ENCODE peak calls at places on chromosomes 5 and 9, in four cellular contexts. Q, L, X and E are unnamed samples.

GRCh38 chr5:154820383-154820782 is 30.0 kb downstream of the FAXDC2 start:
- DNase-seq in Q (no peak), L (no peak), X (no peak), E (no peak)

GRCh38 chr5:78526049-78526525 is 122.5 kb downstream of the LHFPL2 start:
- DNase-seq in Q (peak), L (no peak), X (peak), E (no peak)

GRCh38 chr5:165574140-165574539 is 2068.7 kb downstream of the MAT2B start:
- DNase-seq in Q (no peak), L (no peak), X (no peak), E (no peak)

GRCh38 chr9:68629042-68629441 is 76.0 kb upstream of the PIP5K1B start:
- DNase-seq in Q (peak), L (no peak), X (no peak), E (no peak)

GRCh38 chr9:30299126-30299780 is 2085.2 kb upstream of the ACO1 start:
- DNase-seq in Q (no peak), L (no peak), X (no peak), E (no peak)

GRCh38 chr5:77635617-77636422 is 2.7 kb downstream of the OTP start:
- DNase-seq in Q (peak), L (no peak), X (no peak), E (no peak)

GRCh38 chr9:112248722-112249121 is 73.6 kb upstream of the SUSD1 start:
- DNase-seq in Q (no peak), L (no peak), X (no peak), E (no peak)

GRCh38 chr9:121700165-121700830 is 48.9 kb downstream of the DAB2IP start:
- DNase-seq in Q (no peak), L (no peak), X (no peak), E (peak)

GRCh38 chr5:120228262-120229031 is 235.7 kb upstream of the PRR16 start:
- DNase-seq in Q (no peak), L (peak), X (no peak), E (peak)

GRCh38 chr5:173765661-173766060 is 122.5 kb upstream of the CPEB4 start:
- DNase-seq in Q (no peak), L (no peak), X (no peak), E (no peak)

GRCh38 chr9:9299134-9299533 is 1313.7 kb downstream of the PTPRD start:
- DNase-seq in Q (no peak), L (no peak), X (no peak), E (no peak)

GRCh38 chr5:74639538-74640449 is 734 bp downstream of the ENC1 start:
- DNase-seq in Q (peak), L (no peak), X (no peak), E (peak)

GRCh38 chr5:122909470-122910100 is 64.2 kb downstream of the SNX24 start:
- DNase-seq in Q (no peak), L (no peak), X (no peak), E (no peak)

GRCh38 chr9:23447166-23447565 is 378.9 kb downstream of the ELAVL2 start:
- DNase-seq in Q (no peak), L (no peak), X (no peak), E (no peak)

GRCh38 chr5:5418764-5419163 is 3.7 kb upstream of the ICE1 start:
- DNase-seq in Q (no peak), L (no peak), X (no peak), E (no peak)

GRCh38 chr5:37424441-37424840 is 45.3 kb downstream of the WDR70 start:
- DNase-seq in Q (no peak), L (no peak), X (no peak), E (no peak)

GRCh38 chr5:77847814-77848290 is 71.7 kb upstream of the TBCA start:
- DNase-seq in Q (no peak), L (no peak), X (no peak), E (peak)

GRCh38 chr5:34789021-34789531 is 49.9 kb upstream of the TTC23L start:
- DNase-seq in Q (peak), L (no peak), X (no peak), E (no peak)

GRCh38 chr9:97076238-97076637 is 37.3 kb upstream of the CTSV start:
- DNase-seq in Q (no peak), L (no peak), X (no peak), E (peak)

GRCh38 chr9:86230858-86231257 is 28.6 kb downstream of the C9orf153 start:
- DNase-seq in Q (peak), L (no peak), X (no peak), E (no peak)

GRCh38 chr9:7210854-7211637 is 453.3 kb downstream of the KDM4C start:
- DNase-seq in Q (no peak), L (no peak), X (no peak), E (no peak)

GRCh38 chr5:160439205-160439600 is 17.5 kb downstream of the PTTG1 start:
- DNase-seq in Q (peak), L (peak), X (peak), E (peak)

GRCh38 chr5:159156839-159157238 is 52.5 kb downstream of the RNF145 start:
- DNase-seq in Q (peak), L (peak), X (peak), E (no peak)
- TF ChIP-seq NR2C2 in Q (no peak), L (no peak), X (no peak), E (no peak)

GRCh38 chr5:124397290-124397689 is 349.1 kb downstream of the ZNF608 start:
- DNase-seq in Q (no peak), L (no peak), X (no peak), E (no peak)
- TF ChIP-seq NR2C2 in Q (no peak), L (no peak), X (no peak), E (no peak)

DNA sequence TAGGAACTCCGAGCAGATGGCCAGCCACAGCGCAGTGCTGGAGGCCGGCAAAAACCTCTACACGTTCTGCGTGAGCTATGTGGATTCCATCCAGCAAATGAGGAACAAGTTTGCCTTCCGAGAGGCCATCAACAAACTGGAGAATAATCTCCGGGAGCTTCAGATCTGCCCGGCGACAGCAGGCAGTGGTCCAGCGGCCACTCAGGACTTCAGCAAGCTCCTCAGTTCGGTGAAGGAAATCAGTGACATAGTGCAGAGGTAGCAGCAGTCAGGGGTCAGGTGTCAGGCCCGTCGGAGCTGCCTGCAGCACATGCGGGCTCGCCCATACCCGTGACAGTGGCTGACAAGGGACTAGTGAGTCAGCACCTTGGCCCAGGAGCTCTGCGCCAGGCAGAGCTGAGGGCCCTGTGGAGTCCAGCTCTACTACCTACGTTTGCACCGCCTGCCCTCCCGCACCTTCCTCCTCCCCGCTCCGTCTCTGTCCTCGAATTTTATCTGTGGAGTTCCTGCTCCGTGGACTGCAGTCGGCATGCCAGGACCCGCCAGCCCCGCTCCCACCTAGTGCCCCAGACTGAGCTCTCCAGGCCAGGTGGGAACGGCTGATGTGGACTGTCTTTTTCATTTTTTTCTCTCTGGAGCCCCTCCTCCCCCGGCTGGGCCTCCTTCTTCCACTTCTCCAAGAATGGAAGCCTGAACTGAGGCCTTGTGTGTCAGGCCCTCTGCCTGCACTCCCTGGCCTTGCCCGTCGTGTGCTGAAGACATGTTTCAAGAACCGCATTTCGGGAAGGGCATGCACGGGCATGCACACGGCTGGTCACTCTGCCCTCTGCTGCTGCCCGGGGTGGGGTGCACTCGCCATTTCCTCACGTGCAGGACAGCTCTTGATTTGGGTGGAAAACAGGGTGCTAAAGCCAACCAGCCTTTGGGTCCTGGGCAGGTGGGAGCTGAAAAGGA is 10.9 kb downstream of the QRFP start:
- DNase-seq in Q (no peak), L (no peak), X (no peak), E (no peak)
- TF ChIP-seq NR2C2 in Q (no peak), L (no peak), X (no peak), E (no peak)

GRCh38 chr5:176823076-176823481 is 12.7 kb downstream of the UNC5A start:
- DNase-seq in Q (no peak), L (no peak), X (no peak), E (no peak)

GRCh38 chr5:176824604-176825003 is 14.2 kb downstream of the UNC5A start:
- DNase-seq in Q (no peak), L (no peak), X (no peak), E (no peak)

GRCh38 chr5:176822426-176823075 is 12.2 kb downstream of the UNC5A start:
- DNase-seq in Q (no peak), L (no peak), X (no peak), E (no peak)

GRCh38 chr5:176825234-176825633 is 14.9 kb downstream of the UNC5A start:
- DNase-seq in Q (no peak), L (no peak), X (no peak), E (no peak)

DNA sequence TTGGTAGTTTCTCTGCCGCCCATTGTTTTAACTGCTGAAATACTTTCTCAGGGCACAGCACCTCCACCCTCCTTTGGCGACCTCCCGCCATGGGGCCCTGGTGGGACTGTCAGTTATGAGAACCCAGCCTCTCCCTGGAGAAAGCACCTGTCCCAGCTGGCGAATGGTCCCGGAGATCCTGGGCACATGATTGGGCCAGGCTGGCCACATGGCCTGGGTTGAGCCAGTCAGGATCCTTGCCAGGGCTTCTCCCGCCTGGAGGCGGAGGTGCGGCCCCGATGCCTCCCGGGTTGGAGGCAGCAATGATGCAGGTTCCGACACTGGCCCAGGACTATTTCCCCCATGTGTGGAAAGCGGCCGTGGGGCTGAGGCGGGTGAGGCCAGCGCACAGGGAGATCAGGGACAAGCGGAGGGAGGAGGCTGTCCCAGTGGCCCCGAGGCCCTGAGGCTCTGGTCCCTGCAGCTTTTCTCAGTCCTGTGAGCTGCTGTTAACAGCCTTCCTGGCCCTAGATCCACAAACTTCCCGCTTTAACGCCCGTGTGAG is 13.6 kb downstream of the UNC5A start:
- DNase-seq in Q (no peak), L (no peak), X (no peak), E (peak)
- TF ChIP-seq NR2C2 in Q (no peak), L (no peak), X (no peak), E (no peak)

DNA sequence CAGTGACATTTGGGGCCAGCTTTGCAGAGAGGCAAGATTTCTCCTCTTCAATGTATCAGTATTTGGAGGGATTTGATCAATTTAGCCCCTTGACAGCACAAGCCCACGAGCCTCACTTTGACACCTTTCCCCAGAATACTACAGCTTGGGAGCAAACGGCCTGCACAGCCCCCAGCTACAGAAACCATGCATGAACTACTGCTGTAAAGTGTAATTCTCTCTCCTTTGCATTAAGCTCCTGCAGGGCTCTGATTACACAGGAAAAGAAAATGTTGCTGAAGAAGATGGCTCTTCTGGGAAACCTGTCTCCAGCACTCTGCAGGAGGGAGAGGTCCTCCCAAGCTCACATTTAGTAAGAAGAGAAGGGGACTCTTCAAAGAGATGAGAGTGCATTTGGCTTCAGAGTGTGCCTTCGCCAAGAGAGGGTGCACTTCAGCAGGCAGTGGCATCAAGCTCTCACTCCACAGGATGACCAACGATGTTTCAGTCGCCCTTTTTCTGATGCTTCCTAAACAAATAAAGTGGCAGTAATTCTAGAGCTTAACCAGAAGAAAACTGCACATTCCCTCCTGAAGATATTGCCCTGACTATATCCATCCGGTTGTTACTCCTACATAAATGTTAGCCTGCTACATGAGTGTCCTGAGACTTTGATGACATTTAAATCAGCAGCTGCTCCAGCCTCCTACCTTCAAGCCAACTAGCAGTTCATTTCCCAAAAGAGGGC is 272.1 kb downstream of the AUH start:
- DNase-seq in Q (peak), L (peak), X (no peak), E (peak)
- TF ChIP-seq NR2C2 in Q (no peak), L (no peak), X (no peak), E (no peak)

GRCh38 chr5:8020861-8021514 is 152.0 kb downstream of the MTRR start:
- DNase-seq in Q (no peak), L (no peak), X (no peak), E (no peak)

GRCh38 chr5:8013951-8014844 is 145.2 kb downstream of the MTRR start:
- DNase-seq in Q (no peak), L (no peak), X (no peak), E (no peak)

GRCh38 chr5:8019719-8020218 is 150.8 kb downstream of the MTRR start:
- DNase-seq in Q (no peak), L (no peak), X (peak), E (no peak)
- TF ChIP-seq NR2C2 in Q (no peak), L (no peak), X (no peak), E (no peak)

GRCh38 chr5:149487672-149488071 is 63.6 kb downstream of the CSNK1A1 start:
- DNase-seq in Q (no peak), L (no peak), X (no peak), E (no peak)

GRCh38 chr5:149488645-149489306 is 62.5 kb downstream of the CSNK1A1 start:
- DNase-seq in Q (peak), L (no peak), X (no peak), E (no peak)

GRCh38 chr5:149485655-149486615 is 65.3 kb downstream of the CSNK1A1 start:
- DNase-seq in Q (peak), L (peak), X (no peak), E (no peak)

GRCh38 chr5:149489605-149490037 is 61.6 kb downstream of the CSNK1A1 start:
- DNase-seq in Q (no peak), L (no peak), X (no peak), E (no peak)

GRCh38 chr5:149486726-149487635 is 64.3 kb downstream of the CSNK1A1 start:
- DNase-seq in Q (no peak), L (peak), X (no peak), E (no peak)
- TF ChIP-seq NR2C2 in Q (no peak), L (no peak), X (no peak), E (no peak)

GRCh38 chr9:113350338-113350672 is 964 bp downstream of the BSPRY start:
- DNase-seq in Q (no peak), L (no peak), X (no peak), E (no peak)
- TF ChIP-seq NR2C2 in Q (no peak), L (no peak), X (no peak), E (no peak)